ENCODE peak calls at places on chromosomes 12 and 14, in five cellular contexts. A is EH, G is ureter, X is NCI-H774, F is NCI-H1417. P is an unnamed sample.

GRCh38 chr14:100261621-100262020 is 22.7 kb downstream of the YY1 start:
- DNase-seq in A (no peak), G (no peak), X (no peak), F (no peak), P (no peak)

GRCh38 chr14:75917322-75918251 is 64.2 kb downstream of the TGFB3 start:
- DNase-seq in A (no peak), G (no peak), X (no peak), F (no peak), P (no peak)

GRCh38 chr12:62930546-62931425 is 4.2 kb downstream of the PPM1H start:
- DNase-seq in A (peak; percentile 9), G (no peak), X (no peak), F (no peak), P (no peak)

GRCh38 chr14:91286530-91286937 is 42.0 kb upstream of the GPR68 start:
- DNase-seq in A (peak; percentile 75), G (peak; percentile 79), X (peak; percentile 55), F (peak; percentile 91), P (peak; percentile 89)

GRCh38 chr14:68544150-68544892 is 248.5 kb downstream of the ZFP36L1 start:
- DNase-seq in A (peak; percentile 99), G (peak; percentile 89), X (no peak), F (no peak), P (peak; percentile 30)

GRCh38 chr14:91114079-91115065 is 499 bp downstream of the DGLUCY start:
- DNase-seq in A (peak; percentile 69), G (peak; percentile 84), X (peak; percentile 62), F (peak; percentile 92), P (peak; percentile 97)

GRCh38 chr12:78566461-78566860 is 298.1 kb upstream of the SYT1 start:
- DNase-seq in A (no peak), G (no peak), X (no peak), F (no peak), P (no peak)

GRCh38 chr12:31002999-31003398 is 70.7 kb upstream of the DDX11 start:
- DNase-seq in A (no peak), G (no peak), X (no peak), F (no peak), P (no peak)

GRCh38 chr12:113236539-113237354 is 15.5 kb downstream of the TPCN1 start:
- DNase-seq in A (no peak), G (no peak), X (no peak), F (no peak), P (no peak)

GRCh38 chr14:21078287-21078686 is 8.2 kb downstream of the ARHGEF40 start:
- DNase-seq in A (no peak), G (no peak), X (no peak), F (no peak), P (no peak)

GRCh38 chr14:53249059-53249458 is 95.9 kb upstream of the DDHD1 start:
- DNase-seq in A (no peak), G (no peak), X (no peak), F (no peak), P (no peak)

GRCh38 chr14:102164241-102164641 is 24.5 kb downstream of the WDR20 start:
- DNase-seq in A (peak; percentile 56), G (no peak), X (no peak), F (no peak), P (no peak)

GRCh38 chr14:67218126-67218525 is 23.1 kb upstream of the PALS1 start:
- DNase-seq in A (no peak), G (no peak), X (no peak), F (no peak), P (no peak)

GRCh38 chr12:67068204-67068731 is 200.9 kb upstream of the CAND1 start:
- DNase-seq in A (no peak), G (no peak), X (no peak), F (peak; percentile 71), P (peak; percentile 7)

GRCh38 chr14:78405071-78405856 is 235.1 kb downstream of the NRXN3 start:
- DNase-seq in A (no peak), G (no peak), X (no peak), F (peak; percentile 68), P (peak; percentile 69)

GRCh38 chr12:51323966-51324895 is at the start of gene BIN2:
- DNase-seq in A (no peak), G (peak; percentile 49), X (no peak), F (no peak), P (no peak)

GRCh38 chr12:12577786-12578185 is 15.1 kb upstream of the DUSP16 start:
- DNase-seq in A (no peak), G (no peak), X (no peak), F (no peak), P (no peak)

GRCh38 chr12:98373019-98373554 is 142.3 kb upstream of the TMPO start:
- DNase-seq in A (peak; percentile 59), G (no peak), X (peak; percentile 53), F (peak; percentile 92), P (peak; percentile 65)

GRCh38 chr12:50788562-50788961 is 24.7 kb downstream of the ATF1 start:
- DNase-seq in A (peak; percentile 97), G (no peak), X (no peak), F (no peak), P (no peak)

GRCh38 chr14:27242874-27243273 is 645.0 kb upstream of the NOVA1 start:
- DNase-seq in A (no peak), G (no peak), X (no peak), F (no peak), P (peak; percentile 24)

GRCh38 chr12:15712823-15713663 is 76.1 kb downstream of the EPS8 start:
- DNase-seq in A (no peak), G (no peak), X (no peak), F (no peak), P (peak; percentile 87)

GRCh38 chr14:44374906-44375305 is 132.2 kb downstream of the FSCB start:
- DNase-seq in A (no peak), G (no peak), X (no peak), F (no peak), P (no peak)

GRCh38 chr14:74190910-74191575 is 48.2 kb upstream of the VSX2 start:
- DNase-seq in A (no peak), G (no peak), X (no peak), F (no peak), P (peak; percentile 26)

GRCh38 chr12:124906606-124907261 is 7.7 kb downstream of the UBC start:
- DNase-seq in A (peak; percentile 89), G (peak; percentile 95), X (no peak), F (no peak), P (no peak)

GRCh38 chr12:81596558-81596957 is 162.6 kb downstream of the PPFIA2 start:
- DNase-seq in A (no peak), G (no peak), X (no peak), F (peak; percentile 67), P (peak; percentile 1)

GRCh38 chr14:26621807-26622560 is 24.2 kb upstream of the NOVA1 start:
- DNase-seq in A (no peak), G (no peak), X (no peak), F (no peak), P (no peak)

GRCh38 chr14:92960706-92961566 is 38.0 kb downstream of the CHGA start:
- DNase-seq in A (peak; percentile 63), G (no peak), X (no peak), F (no peak), P (no peak)

GRCh38 chr12:74752196-74752595 is 214.6 kb downstream of the ATXN7L3B start:
- DNase-seq in A (no peak), G (no peak), X (no peak), F (no peak), P (no peak)

GRCh38 chr12:61095131-61095530 is 1165.1 kb upstream of the USP15 start:
- DNase-seq in A (no peak), G (no peak), X (no peak), F (no peak), P (no peak)

GRCh38 chr12:13948631-13949030 is 32.8 kb downstream of the GRIN2B start:
- DNase-seq in A (no peak), G (no peak), X (no peak), F (no peak), P (no peak)

GRCh38 chr14:89178802-89179201 is 238.2 kb downstream of the FOXN3 start:
- DNase-seq in A (peak; percentile 73), G (no peak), X (no peak), F (no peak), P (no peak)

GRCh38 chr14:50070230-50070629 is 46.1 kb downstream of the VCPKMT start:
- DNase-seq in A (no peak), G (no peak), X (no peak), F (no peak), P (no peak)

GRCh38 chr14:55957950-55958349 is 160.3 kb upstream of the PELI2 start:
- DNase-seq in A (no peak), G (no peak), X (no peak), F (peak; percentile 64), P (no peak)

GRCh38 chr12:59973515-59973914 is 377.7 kb downstream of the SLC16A7 start:
- DNase-seq in A (peak; percentile 97), G (no peak), X (no peak), F (no peak), P (no peak)

GRCh38 chr14:96904201-96904600 is 107.0 kb downstream of the VRK1 start:
- DNase-seq in A (no peak), G (no peak), X (no peak), F (no peak), P (peak; percentile 65)

GRCh38 chr14:68922886-68923285 is 56.2 kb downstream of the ACTN1 start:
- DNase-seq in A (no peak), G (no peak), X (no peak), F (no peak), P (no peak)

GRCh38 chr14:51093371-51094281 is 1.3 kb downstream of the TRIM9 start:
- DNase-seq in A (no peak), G (peak; percentile 49), X (peak; percentile 50), F (peak; percentile 95), P (peak; percentile 98)

GRCh38 chr14:94129758-94130414 is 482 bp upstream of the IFI27L2 start:
- DNase-seq in A (peak; percentile 61), G (peak; percentile 38), X (peak; percentile 53), F (peak; percentile 81), P (peak; percentile 76)